ENCODE peak calls at places on chromosomes 4 and X, in seven cellular contexts. One of them, this sample, is unnamed.

GRCh38 chrX:142854970-142855369 is 170.8 kb upstream of the SPANXN4 start:
- DNase-seq in GM12878: no peak
- DNase-seq in MM.1S: no peak
- DNase-seq in Panc1: no peak
- DNase-seq in lower lobe of right lung: no peak
- DNase-seq in ovary: no peak
- DNase-seq in suprapubic skin: no peak
- DNase-seq in this sample: no peak

GRCh38 chrX:17564689-17565409 is 172.4 kb upstream of the SCML1 start:
- DNase-seq in GM12878: no peak
- DNase-seq in MM.1S: no peak
- DNase-seq in Panc1: no peak
- DNase-seq in lower lobe of right lung: peak; percentile 46
- DNase-seq in ovary: no peak
- DNase-seq in suprapubic skin: no peak
- DNase-seq in this sample: peak; percentile 11

GRCh38 chr4:1234811-1235292 is 14.1 kb downstream of the CTBP1 start:
- DNase-seq in GM12878: no peak
- DNase-seq in MM.1S: no peak
- DNase-seq in Panc1: no peak
- DNase-seq in lower lobe of right lung: no peak
- DNase-seq in ovary: peak; percentile 35
- DNase-seq in suprapubic skin: peak; percentile 64
- DNase-seq in this sample: peak; percentile 7

GRCh38 chrX:63751481-63751880 is 33.5 kb downstream of the ARHGEF9 start:
- DNase-seq in GM12878: no peak
- DNase-seq in MM.1S: no peak
- DNase-seq in Panc1: no peak
- DNase-seq in lower lobe of right lung: no peak
- DNase-seq in ovary: no peak
- DNase-seq in suprapubic skin: no peak
- DNase-seq in this sample: no peak

GRCh38 chrX:100615015-100615414 is 21.6 kb downstream of the TSPAN6 start:
- DNase-seq in GM12878: peak; percentile 32
- DNase-seq in MM.1S: peak; percentile 85
- DNase-seq in Panc1: no peak
- DNase-seq in lower lobe of right lung: no peak
- DNase-seq in ovary: no peak
- DNase-seq in suprapubic skin: no peak
- DNase-seq in this sample: no peak

GRCh38 chr4:128450326-128451120 is 162.9 kb upstream of the PGRMC2 start:
- DNase-seq in GM12878: no peak
- DNase-seq in MM.1S: no peak
- DNase-seq in Panc1: no peak
- DNase-seq in lower lobe of right lung: no peak
- DNase-seq in ovary: no peak
- DNase-seq in suprapubic skin: no peak
- DNase-seq in this sample: no peak

GRCh38 chrX:40579880-40580536 is 762 bp upstream of the ATP6AP2 start:
- DNase-seq in GM12878: no peak
- DNase-seq in MM.1S: peak; percentile 12
- DNase-seq in Panc1: no peak
- DNase-seq in lower lobe of right lung: no peak
- DNase-seq in ovary: no peak
- DNase-seq in suprapubic skin: no peak
- DNase-seq in this sample: no peak

GRCh38 chr4:5808081-5808741 is 84.7 kb downstream of the CRMP1 start:
- DNase-seq in GM12878: no peak
- DNase-seq in MM.1S: no peak
- DNase-seq in Panc1: no peak
- DNase-seq in lower lobe of right lung: no peak
- DNase-seq in ovary: peak; percentile 31
- DNase-seq in suprapubic skin: no peak
- DNase-seq in this sample: no peak

GRCh38 chrX:24369816-24370215 is 9.4 kb downstream of the SUPT20HL1 start:
- DNase-seq in GM12878: no peak
- DNase-seq in MM.1S: no peak
- DNase-seq in Panc1: no peak
- DNase-seq in lower lobe of right lung: no peak
- DNase-seq in ovary: no peak
- DNase-seq in suprapubic skin: no peak
- DNase-seq in this sample: no peak

GRCh38 chrX:81120270-81120935 is 81.3 kb downstream of the HMGN5 start:
- DNase-seq in GM12878: no peak
- DNase-seq in MM.1S: peak; percentile 12
- DNase-seq in Panc1: no peak
- DNase-seq in lower lobe of right lung: no peak
- DNase-seq in ovary: no peak
- DNase-seq in suprapubic skin: no peak
- DNase-seq in this sample: no peak

GRCh38 chr4:35465096-35465495 is 779.2 kb downstream of the ARAP2 start:
- DNase-seq in GM12878: no peak
- DNase-seq in MM.1S: no peak
- DNase-seq in Panc1: no peak
- DNase-seq in lower lobe of right lung: no peak
- DNase-seq in ovary: no peak
- DNase-seq in suprapubic skin: no peak
- DNase-seq in this sample: no peak

GRCh38 chr4:99853993-99854392 is 37.4 kb downstream of the DAPP1 start:
- DNase-seq in GM12878: no peak
- DNase-seq in MM.1S: no peak
- DNase-seq in Panc1: no peak
- DNase-seq in lower lobe of right lung: no peak
- DNase-seq in ovary: no peak
- DNase-seq in suprapubic skin: no peak
- DNase-seq in this sample: no peak

GRCh38 chrX:107672955-107673378 is 44.7 kb downstream of the PRPS1 start:
- DNase-seq in GM12878: no peak
- DNase-seq in MM.1S: peak; percentile 77
- DNase-seq in Panc1: no peak
- DNase-seq in lower lobe of right lung: peak; percentile 86
- DNase-seq in ovary: peak; percentile 85
- DNase-seq in suprapubic skin: peak; percentile 89
- DNase-seq in this sample: peak; percentile 72

GRCh38 chrX:38214551-38214950 is 6.1 kb downstream of the SRPX start:
- DNase-seq in GM12878: no peak
- DNase-seq in MM.1S: no peak
- DNase-seq in Panc1: no peak
- DNase-seq in lower lobe of right lung: no peak
- DNase-seq in ovary: no peak
- DNase-seq in suprapubic skin: no peak
- DNase-seq in this sample: no peak

GRCh38 chrX:135484636-135485289 is 35.7 kb upstream of the INTS6L start:
- DNase-seq in GM12878: no peak
- DNase-seq in MM.1S: peak; percentile 37
- DNase-seq in Panc1: peak; percentile 32
- DNase-seq in lower lobe of right lung: no peak
- DNase-seq in ovary: no peak
- DNase-seq in suprapubic skin: no peak
- DNase-seq in this sample: no peak

GRCh38 chrX:47992093-47992375 is 11.8 kb downstream of the ZNF182 start:
- DNase-seq in GM12878: no peak
- DNase-seq in MM.1S: no peak
- DNase-seq in Panc1: no peak
- DNase-seq in lower lobe of right lung: no peak
- DNase-seq in ovary: no peak
- DNase-seq in suprapubic skin: no peak
- DNase-seq in this sample: no peak

DNA sequence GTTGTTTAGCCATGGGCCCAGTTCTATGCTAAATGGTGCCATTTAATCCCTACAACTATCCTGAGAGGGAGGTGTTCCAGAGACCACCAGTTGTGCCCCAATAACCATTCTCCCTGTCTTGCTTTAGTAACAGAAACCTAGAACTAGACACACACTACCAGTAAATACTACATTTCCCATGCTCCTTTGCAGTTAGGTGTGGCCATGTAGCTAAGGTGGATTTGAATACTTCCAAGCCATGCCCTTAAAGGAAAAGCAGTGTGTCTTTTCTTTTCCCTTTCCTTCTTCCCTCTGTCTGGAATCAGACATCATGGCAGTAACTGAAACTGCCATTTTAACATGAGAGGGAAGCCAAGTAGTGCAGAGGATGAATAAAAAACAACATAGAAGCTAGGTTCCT is 90.9 kb upstream of the TMEM33 start:
- DNase-seq in GM12878: no peak
- DNase-seq in MM.1S: no peak
- DNase-seq in Panc1: no peak
- DNase-seq in lower lobe of right lung: no peak
- DNase-seq in ovary: no peak
- DNase-seq in suprapubic skin: no peak
- DNase-seq in this sample: no peak
- H3K4me1 ChIP-seq in GM12878: no peaks in the 10 kb centered on the region
- H3K4me1 ChIP-seq in MM.1S: no peaks in the 10 kb centered on the region
- H3K4me1 ChIP-seq in Panc1: no peaks in the 10 kb centered on the region
- H3K4me1 ChIP-seq in lower lobe of right lung: no peaks in the 10 kb centered on the region
- H3K4me1 ChIP-seq in ovary: no peaks in the 10 kb centered on the region
- H3K4me1 ChIP-seq in suprapubic skin: no peaks in the 10 kb centered on the region
- H3K4me1 ChIP-seq in this sample: no peaks in the 10 kb centered on the region

GRCh38 chrX:152821145-152821765 is 9.3 kb downstream of the CETN2 start:
- DNase-seq in GM12878: no peak
- DNase-seq in MM.1S: peak; percentile 21
- DNase-seq in Panc1: no peak
- DNase-seq in lower lobe of right lung: no peak
- DNase-seq in ovary: no peak
- DNase-seq in suprapubic skin: no peak
- DNase-seq in this sample: no peak

GRCh38 chrX:152819271-152819670 is 11.3 kb downstream of the CETN2 start:
- DNase-seq in GM12878: no peak
- DNase-seq in MM.1S: no peak
- DNase-seq in Panc1: no peak
- DNase-seq in lower lobe of right lung: no peak
- DNase-seq in ovary: no peak
- DNase-seq in suprapubic skin: no peak
- DNase-seq in this sample: no peak

GRCh38 chrX:152822383-152823086 is 8.0 kb downstream of the CETN2 start:
- DNase-seq in GM12878: no peak
- DNase-seq in MM.1S: peak; percentile 60
- DNase-seq in Panc1: no peak
- DNase-seq in lower lobe of right lung: no peak
- DNase-seq in ovary: no peak
- DNase-seq in suprapubic skin: no peak
- DNase-seq in this sample: no peak

GRCh38 chrX:152817082-152817744 is 13.3 kb downstream of the CETN2 start:
- DNase-seq in GM12878: no peak
- DNase-seq in MM.1S: no peak
- DNase-seq in Panc1: no peak
- DNase-seq in lower lobe of right lung: no peak
- DNase-seq in ovary: no peak
- DNase-seq in suprapubic skin: no peak
- DNase-seq in this sample: no peak

DNA sequence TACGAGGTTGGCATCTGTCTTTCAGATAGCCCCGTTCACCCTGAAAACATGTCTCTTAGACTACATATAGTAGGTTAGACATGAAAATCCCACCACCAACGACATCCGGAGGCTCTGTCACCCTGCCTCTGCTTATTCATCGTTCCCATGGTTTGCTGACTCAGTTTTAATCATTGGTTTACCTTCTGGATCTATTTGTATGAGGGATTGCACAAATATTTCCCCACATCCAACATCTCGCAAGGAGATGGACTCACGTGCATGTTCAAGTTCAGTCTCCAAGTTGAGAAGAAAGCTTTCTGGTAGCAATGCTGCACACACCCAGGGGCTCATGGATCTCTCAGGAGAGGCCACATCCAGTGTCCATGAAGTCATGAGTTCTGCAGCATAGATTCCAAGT is 10.8 kb downstream of the CETN2 start:
- DNase-seq in GM12878: no peak
- DNase-seq in MM.1S: no peak
- DNase-seq in Panc1: no peak
- DNase-seq in lower lobe of right lung: no peak
- DNase-seq in ovary: no peak
- DNase-seq in suprapubic skin: no peak
- DNase-seq in this sample: no peak
- H3K4me1 ChIP-seq in GM12878: no peaks in the 10 kb centered on the region
- H3K4me1 ChIP-seq in MM.1S: peaks cover 13% of the 10 kb centered on the region
- H3K4me1 ChIP-seq in Panc1: no peaks in the 10 kb centered on the region
- H3K4me1 ChIP-seq in lower lobe of right lung: no peaks in the 10 kb centered on the region
- H3K4me1 ChIP-seq in ovary: no peaks in the 10 kb centered on the region
- H3K4me1 ChIP-seq in suprapubic skin: no peaks in the 10 kb centered on the region
- H3K4me1 ChIP-seq in this sample: no peaks in the 10 kb centered on the region

DNA sequence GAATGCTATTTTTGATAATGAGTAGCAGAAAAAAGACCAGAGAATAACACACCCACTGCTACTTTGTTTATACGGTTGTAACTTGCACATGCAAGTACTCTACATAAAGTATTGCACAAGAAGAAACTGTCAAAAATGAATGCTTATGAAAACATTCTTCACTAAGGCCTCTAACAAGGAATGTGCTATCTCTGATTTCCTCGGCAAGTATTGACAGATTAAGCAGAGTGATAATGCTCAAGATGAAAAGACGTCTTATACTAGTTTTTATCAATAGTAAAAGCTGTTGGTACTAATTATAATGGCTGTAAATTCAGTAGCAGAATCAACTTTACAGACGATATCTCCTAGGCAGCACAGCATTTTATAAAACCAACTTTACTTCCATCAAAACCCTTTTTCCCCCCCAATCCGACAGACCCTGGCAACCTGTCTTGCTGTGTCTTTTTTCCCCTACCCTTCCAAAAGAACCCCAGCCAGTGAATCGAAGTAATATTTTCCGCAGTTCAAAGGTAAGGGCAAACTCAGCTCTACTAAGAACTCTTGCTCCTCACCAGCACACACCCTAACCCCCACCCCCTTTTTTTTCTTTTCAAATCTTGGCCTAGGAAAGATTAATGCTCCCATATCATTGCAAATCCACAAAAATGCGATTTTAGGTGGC is 1.5 kb downstream of the FRYL start:
- DNase-seq in GM12878: no peak
- DNase-seq in MM.1S: no peak
- DNase-seq in Panc1: no peak
- DNase-seq in lower lobe of right lung: no peak
- DNase-seq in ovary: no peak
- DNase-seq in suprapubic skin: no peak
- DNase-seq in this sample: no peak
- H3K4me1 ChIP-seq in GM12878: peaks cover 2% of the 10 kb centered on the region
- H3K4me1 ChIP-seq in MM.1S: peaks cover 10% of the 10 kb centered on the region
- H3K4me1 ChIP-seq in Panc1: peaks cover 25% of the 10 kb centered on the region
- H3K4me1 ChIP-seq in lower lobe of right lung: peaks cover 51% of the 10 kb centered on the region
- H3K4me1 ChIP-seq in ovary: peaks cover 4% of the 10 kb centered on the region
- H3K4me1 ChIP-seq in suprapubic skin: peaks cover 50% of the 10 kb centered on the region
- H3K4me1 ChIP-seq in this sample: peaks cover 56% of the 10 kb centered on the region

DNA sequence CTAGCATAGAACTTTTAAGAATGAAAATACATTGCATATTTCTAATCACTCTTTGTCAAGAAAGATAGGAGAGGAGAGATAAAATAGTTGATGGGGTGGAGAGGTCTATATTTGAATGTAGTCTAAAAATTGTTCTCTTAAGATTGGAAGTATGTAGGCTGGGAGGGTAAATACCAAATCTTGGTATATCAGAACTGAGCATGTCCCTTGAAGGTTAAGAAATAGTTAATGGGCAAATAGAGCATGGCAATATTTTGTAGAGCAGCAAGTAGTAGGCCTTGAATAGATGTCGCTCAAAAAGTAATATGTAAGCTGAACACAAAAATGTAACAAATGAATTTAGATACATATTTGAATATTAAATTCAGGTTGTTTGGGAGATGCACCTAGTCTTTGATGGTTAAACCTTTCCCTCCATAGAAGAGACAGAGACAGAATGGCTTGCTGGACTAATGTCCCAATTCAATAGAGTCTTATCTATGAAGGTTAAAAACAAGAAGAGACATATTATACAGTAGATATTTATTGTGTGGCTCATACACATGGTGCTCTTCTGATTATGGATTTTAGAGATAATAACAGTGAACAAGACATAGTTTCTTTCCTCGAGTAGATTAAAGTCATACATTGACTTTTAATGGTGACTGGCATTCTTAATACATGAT is 12.5 kb downstream of the ALB start:
- DNase-seq in GM12878: no peak
- DNase-seq in MM.1S: no peak
- DNase-seq in Panc1: no peak
- DNase-seq in lower lobe of right lung: no peak
- DNase-seq in ovary: no peak
- DNase-seq in suprapubic skin: no peak
- DNase-seq in this sample: no peak
- H3K4me1 ChIP-seq in GM12878: no peaks in the 10 kb centered on the region
- H3K4me1 ChIP-seq in MM.1S: no peaks in the 10 kb centered on the region
- H3K4me1 ChIP-seq in Panc1: no peaks in the 10 kb centered on the region
- H3K4me1 ChIP-seq in lower lobe of right lung: no peaks in the 10 kb centered on the region
- H3K4me1 ChIP-seq in ovary: no peaks in the 10 kb centered on the region
- H3K4me1 ChIP-seq in suprapubic skin: no peaks in the 10 kb centered on the region
- H3K4me1 ChIP-seq in this sample: no peaks in the 10 kb centered on the region

This sample was measured in heart right ventricle.